ENCODE peak calls at places on chromosome 19, in nine cellular contexts. O is thoracic aorta, Z is AG04450, G is body of pancreas, M is breast epithelium, C is foreskin fibroblast, P is fibroblast of lung, K is colonic mucosa, N is cardiac muscle cell. S is an unnamed sample.
A peak's percentile ranks its signal among the peaks of the same experiment; 100 is the strongest.

GRCh38 chr19:44846455-44847143 is 502 bp downstream of the NECTIN2 start:
- DNase-seq in K (peak; percentile 62), N (peak; percentile 47), G (peak; percentile 34), M (no peak), C (no peak), P (peak; percentile 61), Z (no peak), O (no peak), S (peak; percentile 23)

GRCh38 chr19:46372901-46373572 is 26.1 kb downstream of the PPP5C start:
- DNase-seq in N (peak; percentile 45), Z (no peak), O (no peak), G (no peak), M (peak; percentile 52), K (no peak), P (peak; percentile 63), C (peak; percentile 35), S (peak; percentile 41)

GRCh38 chr19:34313188-34313587 is 51.8 kb upstream of the GPI start:
- DNase-seq in O (no peak), G (no peak), C (peak; percentile 23), M (no peak), N (peak; percentile 84), Z (no peak), K (peak; percentile 72), P (peak; percentile 87), S (peak; percentile 75)

GRCh38 chr19:4981681-4981958 is 12.7 kb downstream of the KDM4B start:
- DNase-seq in G (no peak), N (no peak), C (no peak), O (no peak), Z (no peak), P (no peak), K (no peak), M (no peak), S (no peak)

GRCh38 chr19:33674575-33675367 is 53.0 kb downstream of the CHST8 start:
- DNase-seq in N (no peak), M (no peak), P (no peak), G (no peak), C (no peak), Z (no peak), K (no peak), O (no peak), S (no peak)

GRCh38 chr19:49852631-49853126 is 1.7 kb downstream of the PTOV1 start:
- DNase-seq in Z (no peak), P (no peak), K (no peak), N (no peak), M (no peak), C (no peak), O (no peak), G (peak; percentile 7), S (no peak)

GRCh38 chr19:38145627-38146026 is 78.4 kb downstream of the DPF1 start:
- DNase-seq in P (no peak), K (no peak), M (no peak), O (no peak), Z (no peak), C (peak; percentile 12), G (no peak), N (peak; percentile 49), S (peak; percentile 88)

GRCh38 chr19:30102239-30102638 is 160.2 kb downstream of the URI1 start:
- DNase-seq in N (no peak), G (no peak), P (no peak), M (no peak), O (no peak), C (no peak), K (no peak), Z (no peak), S (no peak)

GRCh38 chr19:34888091-34888490 is 38.6 kb upstream of the ZNF30 start:
- DNase-seq in C (no peak), O (no peak), N (no peak), K (no peak), Z (no peak), M (no peak), G (no peak), P (no peak), S (no peak)

GRCh38 chr19:13082192-13083007 is 20.3 kb downstream of the LYL1 start:
- DNase-seq in Z (no peak), O (no peak), N (peak; percentile 41), M (no peak), G (peak; percentile 53), P (peak; percentile 59), K (no peak), C (no peak), S (peak; percentile 63)

GRCh38 chr19:53989600-53990533 is 1.6 kb upstream of the CACNG6 start:
- DNase-seq in Z (no peak), G (no peak), K (no peak), P (peak; percentile 64), M (no peak), C (no peak), O (no peak), N (peak; percentile 71), S (peak; percentile 90)

GRCh38 chr19:9070066-9070465 is 16.8 kb upstream of the OR1M1 start:
- DNase-seq in G (no peak), M (no peak), K (no peak), O (no peak), C (no peak), P (peak; percentile 19), Z (no peak), N (no peak), S (no peak)

GRCh38 chr19:32166238-32166637 is 179.2 kb upstream of the ZNF507 start:
- DNase-seq in O (no peak), Z (no peak), M (no peak), N (no peak), K (no peak), C (no peak), G (no peak), P (no peak), S (no peak)

GRCh38 chr19:15091918-15092753 is 10.1 kb downstream of the OR1I1 start:
- DNase-seq in Z (peak; percentile 39), P (peak; percentile 50), O (no peak), C (peak; percentile 32), K (peak; percentile 48), N (peak; percentile 81), G (peak; percentile 83), M (no peak), S (peak; percentile 85)

GRCh38 chr19:15871570-15871969 is 26.3 kb downstream of the CYP4F2 start:
- DNase-seq in G (peak; percentile 25), M (no peak), P (no peak), C (no peak), Z (no peak), N (no peak), O (no peak), K (no peak), S (no peak)

GRCh38 chr19:39412100-39412866 is at the start of gene PLEKHG2:
- DNase-seq in M (peak; percentile 99), O (peak; percentile 96), C (peak; percentile 99), P (peak; percentile 99), G (peak; percentile 97), K (peak; percentile 95), Z (peak; percentile 100), N (peak; percentile 100), S (peak; percentile 100)
- TF ChIP-seq CTCF in M (peak; percentile 94), O (peak; percentile 78), C (peak; percentile 70), P (peak; percentile 66), G (peak; percentile 83), K (peak; percentile 82), Z (peak; percentile 75), N (peak; percentile 76), S (peak; percentile 76)

DNA sequence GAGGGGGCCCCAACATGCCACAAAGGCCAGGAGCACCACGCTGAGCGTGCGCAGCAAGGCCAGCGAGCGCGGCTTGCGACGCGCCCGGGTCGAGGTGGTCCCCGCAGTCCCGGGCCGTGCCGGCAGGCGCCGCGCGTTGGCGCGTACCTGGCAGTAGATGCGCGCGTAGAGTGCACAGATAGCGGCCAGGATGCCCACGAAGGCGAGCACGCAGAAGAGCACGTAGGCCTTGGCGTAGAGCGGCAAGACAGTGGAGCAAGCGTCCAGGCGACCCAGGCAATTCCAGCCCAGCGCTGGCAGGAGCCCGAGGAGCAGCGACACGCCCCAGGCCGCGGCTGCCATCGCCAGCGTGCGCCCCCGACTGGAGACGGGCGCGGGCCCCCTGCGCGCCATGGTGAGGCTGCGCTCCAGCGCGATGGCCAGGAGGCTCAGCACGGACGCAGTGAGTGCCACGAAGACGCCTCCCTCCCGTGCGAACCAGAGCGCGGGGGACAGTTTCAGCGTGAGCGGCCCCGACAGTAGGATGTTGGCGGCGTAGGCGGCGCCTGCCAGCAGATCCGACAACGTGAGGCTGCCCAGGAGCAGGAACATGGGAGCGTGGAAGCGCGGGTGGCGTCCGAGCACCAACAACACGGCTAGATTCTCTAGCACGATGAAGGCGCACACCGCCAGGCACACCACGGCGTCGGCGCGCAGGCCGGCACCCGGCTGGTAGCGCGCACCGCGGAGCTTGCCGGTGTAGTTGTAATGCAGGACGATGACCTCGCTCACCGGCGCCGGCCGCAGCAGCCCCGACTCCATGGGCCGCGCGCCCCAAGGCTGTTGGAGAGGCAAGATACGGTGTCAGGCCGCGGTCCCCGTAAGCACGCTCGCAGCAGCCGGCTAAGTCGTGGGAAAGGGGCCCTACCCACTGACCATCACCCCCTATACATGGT is 2.8 kb downstream of the S1PR5 start:
- DNase-seq in O (no peak), Z (no peak), P (no peak), C (no peak), N (no peak), M (no peak), K (no peak), G (no peak), S (no peak)
- H3K4me3 ChIP-seq in O (no peak overlapping the region), Z (no peak overlapping the region), P (no peak overlapping the region), C (no peak overlapping the region), N (peak overlapping the region; percentile 8), M (no peak overlapping the region), K (no peak overlapping the region), G (no peak overlapping the region), S (no peak overlapping the region)

DNA sequence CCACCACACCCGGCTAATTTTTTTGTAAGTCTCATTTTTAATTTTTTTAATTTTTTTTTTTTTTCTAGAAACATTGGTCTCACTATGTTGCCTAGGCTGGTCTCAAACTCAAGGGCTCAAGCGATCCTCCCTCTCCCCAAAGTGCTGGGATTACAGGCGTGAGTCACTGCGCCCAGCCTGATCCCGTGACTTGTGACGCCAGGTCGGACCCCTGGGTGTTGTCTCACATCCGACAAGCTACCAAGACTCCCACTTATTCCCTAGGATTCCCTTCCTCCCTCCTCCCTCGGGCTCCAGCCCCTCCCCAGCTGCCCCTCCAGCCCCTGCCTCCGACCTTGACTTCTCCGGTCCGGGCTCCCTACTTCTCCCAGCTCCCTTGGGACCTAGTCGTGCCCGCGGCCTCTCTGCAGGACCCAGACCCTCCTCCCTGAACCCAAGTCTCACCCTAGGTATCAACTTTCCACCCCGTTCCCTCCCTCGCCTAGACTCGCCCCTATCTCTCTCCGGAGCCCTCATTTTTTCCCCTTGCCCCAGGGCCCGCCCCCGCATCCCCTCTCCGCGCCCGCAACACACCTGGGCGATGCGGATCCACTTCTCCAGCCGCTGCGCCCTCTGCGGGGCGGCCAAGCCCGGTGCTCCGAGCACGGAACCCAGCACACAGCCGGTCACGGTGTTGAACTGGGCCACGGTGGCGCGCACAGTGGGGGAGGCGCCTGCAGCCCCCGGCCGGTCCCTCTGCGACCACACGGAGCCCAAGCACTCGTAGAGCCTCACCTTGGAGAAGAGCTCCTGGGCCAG is 13.1 kb downstream of the RGL3 start:
- DNase-seq in N (peak; percentile 62), M (no peak), O (no peak), G (no peak), C (no peak), Z (no peak), K (no peak), P (no peak), S (no peak)
- TF ChIP-seq CTCF in N (peak; percentile 60), M (peak; percentile 55), O (no peak), G (no peak), C (peak; percentile 23), Z (peak; percentile 46), K (no peak), P (peak; percentile 30), S (peak; percentile 47)

DNA sequence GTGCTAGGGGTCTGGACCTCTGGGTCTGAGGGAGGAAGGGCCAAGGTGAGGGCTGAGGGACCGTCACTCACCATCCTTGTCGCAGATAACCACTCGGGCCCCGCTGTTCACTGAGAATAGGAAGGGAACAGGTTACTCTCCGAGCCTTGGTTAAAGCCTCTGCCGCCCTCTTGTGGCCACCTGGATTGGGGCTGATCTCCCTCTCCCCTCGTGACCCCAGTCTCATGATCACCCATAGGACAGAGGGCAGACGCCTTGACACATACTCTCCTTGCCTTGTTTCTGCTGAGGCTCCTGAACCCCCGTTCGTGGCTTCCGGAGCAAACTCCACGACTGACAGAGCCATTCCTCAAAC is 580 bp downstream of the HSD17B14 start:
- DNase-seq in O (peak; percentile 80), N (peak; percentile 88), M (peak; percentile 95), G (peak; percentile 95), Z (no peak), P (peak; percentile 65), K (peak; percentile 97), C (peak; percentile 72), S (peak; percentile 85)
- H3K4me3 ChIP-seq in O (peak overlapping the region; percentile 84), N (peak overlapping the region; percentile 37), M (peak overlapping the region; percentile 69), G (no peak overlapping the region), Z (peak overlapping the region; percentile 54), P (peak overlapping the region; percentile 56), K (peak overlapping the region; percentile 17), C (peak overlapping the region; percentile 69), S (peak overlapping the region; percentile 66)

S was measured in fibroblast of the aortic adventitia.